ENCODE peak calls at places on chromosomes 7 and 10, in eight cellular contexts. One of them, this sample, is unnamed.

GRCh38 chr7:83060218-83060617 is 102.5 kb downstream of the PCLO start:
- DNase-seq in brain microvascular endothelial cell: no peak
- DNase-seq in AG04449: no peak
- DNase-seq in NB4: no peak
- DNase-seq in fibroblast of lung: no peak
- DNase-seq in epithelial cell of esophagus: no peak
- DNase-seq in glutamatergic neuron: peak
- DNase-seq in A673: no peak
- DNase-seq in this sample: no peak

GRCh38 chr7:100687740-100688592 is 6.1 kb downstream of the GIGYF1 start:
- DNase-seq in brain microvascular endothelial cell: no peak
- DNase-seq in AG04449: no peak
- DNase-seq in NB4: no peak
- DNase-seq in fibroblast of lung: peak
- DNase-seq in epithelial cell of esophagus: no peak
- DNase-seq in glutamatergic neuron: no peak
- DNase-seq in A673: no peak
- DNase-seq in this sample: no peak

GRCh38 chr7:51298912-51299311 is 17.7 kb downstream of the COBL start:
- DNase-seq in brain microvascular endothelial cell: no peak
- DNase-seq in AG04449: no peak
- DNase-seq in NB4: no peak
- DNase-seq in fibroblast of lung: no peak
- DNase-seq in epithelial cell of esophagus: no peak
- DNase-seq in glutamatergic neuron: no peak
- DNase-seq in A673: no peak
- DNase-seq in this sample: no peak

GRCh38 chr10:107081644-107082043 is 82.9 kb downstream of the SORCS1 start:
- DNase-seq in brain microvascular endothelial cell: no peak
- DNase-seq in AG04449: no peak
- DNase-seq in NB4: no peak
- DNase-seq in fibroblast of lung: no peak
- DNase-seq in epithelial cell of esophagus: no peak
- DNase-seq in glutamatergic neuron: no peak
- DNase-seq in A673: no peak
- DNase-seq in this sample: no peak

GRCh38 chr10:129912161-129912917 is 51.7 kb downstream of the EBF3 start:
- DNase-seq in brain microvascular endothelial cell: no peak
- DNase-seq in AG04449: no peak
- DNase-seq in NB4: no peak
- DNase-seq in fibroblast of lung: no peak
- DNase-seq in epithelial cell of esophagus: no peak
- DNase-seq in glutamatergic neuron: peak
- DNase-seq in A673: peak
- DNase-seq in this sample: no peak

GRCh38 chr10:35219292-35219691 is 92.6 kb downstream of the CREM start:
- DNase-seq in brain microvascular endothelial cell: no peak
- DNase-seq in AG04449: no peak
- DNase-seq in NB4: no peak
- DNase-seq in fibroblast of lung: peak
- DNase-seq in epithelial cell of esophagus: no peak
- DNase-seq in glutamatergic neuron: no peak
- DNase-seq in A673: no peak
- DNase-seq in this sample: no peak

GRCh38 chr10:86139066-86139657 is 227.4 kb downstream of the GRID1 start:
- DNase-seq in brain microvascular endothelial cell: no peak
- DNase-seq in AG04449: no peak
- DNase-seq in NB4: peak
- DNase-seq in fibroblast of lung: no peak
- DNase-seq in epithelial cell of esophagus: no peak
- DNase-seq in glutamatergic neuron: peak
- DNase-seq in A673: peak
- DNase-seq in this sample: no peak

GRCh38 chr10:52334595-52334994 is 20.5 kb downstream of the DKK1 start:
- DNase-seq in brain microvascular endothelial cell: no peak
- DNase-seq in AG04449: no peak
- DNase-seq in NB4: no peak
- DNase-seq in fibroblast of lung: peak
- DNase-seq in epithelial cell of esophagus: peak
- DNase-seq in glutamatergic neuron: no peak
- DNase-seq in A673: peak
- DNase-seq in this sample: no peak

GRCh38 chr10:119509909-119510451 is 32.5 kb downstream of the RGS10 start:
- DNase-seq in brain microvascular endothelial cell: no peak
- DNase-seq in AG04449: no peak
- DNase-seq in NB4: no peak
- DNase-seq in fibroblast of lung: no peak
- DNase-seq in epithelial cell of esophagus: no peak
- DNase-seq in glutamatergic neuron: no peak
- DNase-seq in A673: no peak
- DNase-seq in this sample: no peak

GRCh38 chr10:1472178-1472577 is 265.1 kb downstream of the ADARB2 start:
- DNase-seq in brain microvascular endothelial cell: no peak
- DNase-seq in AG04449: no peak
- DNase-seq in NB4: no peak
- DNase-seq in fibroblast of lung: no peak
- DNase-seq in epithelial cell of esophagus: no peak
- DNase-seq in glutamatergic neuron: no peak
- DNase-seq in A673: no peak
- DNase-seq in this sample: no peak

GRCh38 chr10:33722067-33722466 is 387.6 kb upstream of the NRP1 start:
- DNase-seq in brain microvascular endothelial cell: no peak
- DNase-seq in AG04449: no peak
- DNase-seq in NB4: no peak
- DNase-seq in fibroblast of lung: peak
- DNase-seq in epithelial cell of esophagus: no peak
- DNase-seq in glutamatergic neuron: no peak
- DNase-seq in A673: no peak
- DNase-seq in this sample: no peak

GRCh38 chr10:66238343-66238742 is 687.5 kb upstream of the LRRTM3 start:
- DNase-seq in brain microvascular endothelial cell: no peak
- DNase-seq in AG04449: no peak
- DNase-seq in NB4: no peak
- DNase-seq in fibroblast of lung: no peak
- DNase-seq in epithelial cell of esophagus: no peak
- DNase-seq in glutamatergic neuron: no peak
- DNase-seq in A673: no peak
- DNase-seq in this sample: no peak

GRCh38 chr7:55022618-55022985 is 3.8 kb downstream of the EGFR start:
- DNase-seq in brain microvascular endothelial cell: no peak
- DNase-seq in AG04449: no peak
- DNase-seq in NB4: no peak
- DNase-seq in fibroblast of lung: no peak
- DNase-seq in epithelial cell of esophagus: no peak
- DNase-seq in glutamatergic neuron: no peak
- DNase-seq in A673: no peak
- DNase-seq in this sample: no peak

GRCh38 chr10:10397906-10398305 is 619.8 kb upstream of the CELF2 start:
- DNase-seq in brain microvascular endothelial cell: no peak
- DNase-seq in AG04449: no peak
- DNase-seq in NB4: no peak
- DNase-seq in fibroblast of lung: no peak
- DNase-seq in epithelial cell of esophagus: peak
- DNase-seq in glutamatergic neuron: no peak
- DNase-seq in A673: no peak
- DNase-seq in this sample: no peak

GRCh38 chr10:80410578-80411145 is 2.3 kb downstream of the PRXL2A start:
- DNase-seq in brain microvascular endothelial cell: no peak
- DNase-seq in AG04449: no peak
- DNase-seq in NB4: no peak
- DNase-seq in fibroblast of lung: no peak
- DNase-seq in epithelial cell of esophagus: no peak
- DNase-seq in glutamatergic neuron: no peak
- DNase-seq in A673: no peak
- DNase-seq in this sample: no peak

GRCh38 chr10:98242823-98243222 is 25.2 kb downstream of the LOXL4 start:
- DNase-seq in brain microvascular endothelial cell: no peak
- DNase-seq in AG04449: no peak
- DNase-seq in NB4: peak
- DNase-seq in fibroblast of lung: peak
- DNase-seq in epithelial cell of esophagus: peak
- DNase-seq in glutamatergic neuron: no peak
- DNase-seq in A673: peak
- DNase-seq in this sample: no peak
- TF ChIP-seq CTCF in brain microvascular endothelial cell: peak
- TF ChIP-seq CTCF in AG04449: peak
- TF ChIP-seq CTCF in NB4: peak
- TF ChIP-seq CTCF in fibroblast of lung: peak
- TF ChIP-seq CTCF in epithelial cell of esophagus: peak
- TF ChIP-seq CTCF in glutamatergic neuron: peak
- TF ChIP-seq CTCF in A673: peak
- TF ChIP-seq CTCF in this sample: no peak

GRCh38 chr10:64091889-64092288 is 570.7 kb downstream of the REEP3 start:
- DNase-seq in brain microvascular endothelial cell: peak
- DNase-seq in AG04449: no peak
- DNase-seq in NB4: peak
- DNase-seq in fibroblast of lung: no peak
- DNase-seq in epithelial cell of esophagus: peak
- DNase-seq in glutamatergic neuron: peak
- DNase-seq in A673: peak
- DNase-seq in this sample: no peak
- TF ChIP-seq CTCF in brain microvascular endothelial cell: peak
- TF ChIP-seq CTCF in AG04449: peak
- TF ChIP-seq CTCF in NB4: peak
- TF ChIP-seq CTCF in fibroblast of lung: peak
- TF ChIP-seq CTCF in epithelial cell of esophagus: no peak
- TF ChIP-seq CTCF in glutamatergic neuron: no peak
- TF ChIP-seq CTCF in A673: peak
- TF ChIP-seq CTCF in this sample: no peak

GRCh38 chr7:131061818-131062217 is 265.9 kb upstream of the MKLN1 start:
- DNase-seq in brain microvascular endothelial cell: no peak
- DNase-seq in AG04449: no peak
- DNase-seq in NB4: no peak
- DNase-seq in fibroblast of lung: no peak
- DNase-seq in epithelial cell of esophagus: no peak
- DNase-seq in glutamatergic neuron: no peak
- DNase-seq in A673: no peak
- DNase-seq in this sample: no peak
- TF ChIP-seq CTCF in brain microvascular endothelial cell: no peak
- TF ChIP-seq CTCF in AG04449: no peak
- TF ChIP-seq CTCF in NB4: no peak
- TF ChIP-seq CTCF in fibroblast of lung: no peak
- TF ChIP-seq CTCF in epithelial cell of esophagus: no peak
- TF ChIP-seq CTCF in glutamatergic neuron: no peak
- TF ChIP-seq CTCF in A673: no peak
- TF ChIP-seq CTCF in this sample: no peak

GRCh38 chr10:102615361-102615760 is 28.9 kb upstream of the TRIM8 start:
- DNase-seq in brain microvascular endothelial cell: no peak
- DNase-seq in AG04449: no peak
- DNase-seq in NB4: peak
- DNase-seq in fibroblast of lung: no peak
- DNase-seq in epithelial cell of esophagus: no peak
- DNase-seq in glutamatergic neuron: peak
- DNase-seq in A673: peak
- DNase-seq in this sample: no peak
- TF ChIP-seq CTCF in brain microvascular endothelial cell: peak
- TF ChIP-seq CTCF in AG04449: peak
- TF ChIP-seq CTCF in NB4: peak
- TF ChIP-seq CTCF in fibroblast of lung: peak
- TF ChIP-seq CTCF in epithelial cell of esophagus: peak
- TF ChIP-seq CTCF in glutamatergic neuron: no peak
- TF ChIP-seq CTCF in A673: peak
- TF ChIP-seq CTCF in this sample: no peak

DNA sequence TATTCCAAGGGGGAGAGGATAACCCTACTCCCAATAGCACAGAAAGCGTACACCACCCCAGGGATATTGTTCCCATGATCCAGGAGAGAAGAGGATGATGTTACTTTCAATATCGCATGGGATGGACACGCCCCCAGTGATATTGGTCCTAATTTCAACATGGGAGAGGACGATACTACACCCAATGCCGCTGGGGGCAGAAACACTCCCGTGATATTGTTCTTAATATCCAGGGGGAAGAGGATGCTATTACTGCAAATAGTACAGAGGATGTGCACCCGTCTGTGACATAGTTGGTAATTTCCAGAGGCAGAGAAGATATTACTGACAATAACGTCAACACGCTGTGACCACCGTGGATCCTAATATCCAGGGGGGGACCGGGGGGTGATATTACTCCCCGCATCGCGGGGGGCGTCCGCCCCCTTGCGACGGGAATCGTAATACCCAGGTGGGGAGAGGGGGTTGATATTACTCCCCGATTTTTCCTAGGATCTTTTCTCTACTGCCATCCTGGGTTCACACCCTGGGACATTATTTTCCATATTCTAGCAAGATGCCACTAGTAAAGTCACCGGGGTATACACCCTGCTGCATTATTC is 16.6 kb downstream of the MEIG1 start:
- DNase-seq in brain microvascular endothelial cell: no peak
- DNase-seq in AG04449: no peak
- DNase-seq in NB4: no peak
- DNase-seq in fibroblast of lung: no peak
- DNase-seq in epithelial cell of esophagus: no peak
- DNase-seq in glutamatergic neuron: no peak
- DNase-seq in A673: peak
- DNase-seq in this sample: no peak
- TF ChIP-seq CTCF in brain microvascular endothelial cell: peak
- TF ChIP-seq CTCF in AG04449: no peak
- TF ChIP-seq CTCF in NB4: no peak
- TF ChIP-seq CTCF in fibroblast of lung: peak
- TF ChIP-seq CTCF in epithelial cell of esophagus: no peak
- TF ChIP-seq CTCF in glutamatergic neuron: no peak
- TF ChIP-seq CTCF in A673: peak
- TF ChIP-seq CTCF in this sample: no peak

GRCh38 chr7:75961194-75961593 is 33.2 kb downstream of the TMEM120A start:
- DNase-seq in brain microvascular endothelial cell: no peak
- DNase-seq in AG04449: no peak
- DNase-seq in NB4: no peak
- DNase-seq in fibroblast of lung: no peak
- DNase-seq in epithelial cell of esophagus: no peak
- DNase-seq in glutamatergic neuron: no peak
- DNase-seq in A673: no peak
- DNase-seq in this sample: no peak
- TF ChIP-seq CTCF in brain microvascular endothelial cell: peak
- TF ChIP-seq CTCF in AG04449: no peak
- TF ChIP-seq CTCF in NB4: peak
- TF ChIP-seq CTCF in fibroblast of lung: no peak
- TF ChIP-seq CTCF in epithelial cell of esophagus: no peak
- TF ChIP-seq CTCF in glutamatergic neuron: no peak
- TF ChIP-seq CTCF in A673: no peak
- TF ChIP-seq CTCF in this sample: no peak